ENCODE peak calls at places on chromosomes 13 and 19, in nine cellular contexts. One of them, this sample, is unnamed.

GRCh38 chr19:19461671-19462622 is 53.4 kb downstream of the TSSK6 start:
- DNase-seq in stimulated activated CD4-positive, alpha-beta T cell treated with anti-CD3 and anti-CD28 coated beads, Interleukin-4, amount 100 ng/mL, for 1 hour: peak
- DNase-seq in hippocampal formation: no peak
- DNase-seq in fibroblast of mammary gland: peak
- DNase-seq in COR-L47: peak
- DNase-seq in Calu3: peak
- DNase-seq in hypothalamus: peak
- DNase-seq in kidney epithelial cell: no peak
- DNase-seq in SJSA1: no peak
- DNase-seq in this sample: no peak

GRCh38 chr19:17777840-17778620 is 16.9 kb upstream of the B3GNT3 start:
- DNase-seq in stimulated activated CD4-positive, alpha-beta T cell treated with anti-CD3 and anti-CD28 coated beads, Interleukin-4, amount 100 ng/mL, for 1 hour: peak
- DNase-seq in hippocampal formation: peak
- DNase-seq in fibroblast of mammary gland: peak
- DNase-seq in COR-L47: no peak
- DNase-seq in Calu3: no peak
- DNase-seq in hypothalamus: no peak
- DNase-seq in kidney epithelial cell: no peak
- DNase-seq in SJSA1: peak
- DNase-seq in this sample: no peak

GRCh38 chr19:28294395-28294794 is 918.6 kb downstream of the UQCRFS1 start:
- DNase-seq in stimulated activated CD4-positive, alpha-beta T cell treated with anti-CD3 and anti-CD28 coated beads, Interleukin-4, amount 100 ng/mL, for 1 hour: no peak
- DNase-seq in hippocampal formation: no peak
- DNase-seq in fibroblast of mammary gland: peak
- DNase-seq in COR-L47: no peak
- DNase-seq in Calu3: no peak
- DNase-seq in hypothalamus: no peak
- DNase-seq in kidney epithelial cell: no peak
- DNase-seq in SJSA1: no peak
- DNase-seq in this sample: no peak

GRCh38 chr19:35269425-35270117 is 809 bp downstream of the USF2 start:
- DNase-seq in stimulated activated CD4-positive, alpha-beta T cell treated with anti-CD3 and anti-CD28 coated beads, Interleukin-4, amount 100 ng/mL, for 1 hour: peak
- DNase-seq in hippocampal formation: peak
- DNase-seq in fibroblast of mammary gland: peak
- DNase-seq in COR-L47: peak
- DNase-seq in Calu3: peak
- DNase-seq in hypothalamus: peak
- DNase-seq in kidney epithelial cell: peak
- DNase-seq in SJSA1: peak
- DNase-seq in this sample: no peak

GRCh38 chr13:111901301-111901905 is 165.5 kb upstream of the SOX1 start:
- DNase-seq in stimulated activated CD4-positive, alpha-beta T cell treated with anti-CD3 and anti-CD28 coated beads, Interleukin-4, amount 100 ng/mL, for 1 hour: no peak
- DNase-seq in hippocampal formation: no peak
- DNase-seq in fibroblast of mammary gland: no peak
- DNase-seq in COR-L47: no peak
- DNase-seq in Calu3: no peak
- DNase-seq in hypothalamus: no peak
- DNase-seq in kidney epithelial cell: no peak
- DNase-seq in SJSA1: peak
- DNase-seq in this sample: no peak

GRCh38 chr19:21587117-21587461 is 81.7 kb downstream of the ZNF429 start:
- DNase-seq in stimulated activated CD4-positive, alpha-beta T cell treated with anti-CD3 and anti-CD28 coated beads, Interleukin-4, amount 100 ng/mL, for 1 hour: no peak
- DNase-seq in hippocampal formation: no peak
- DNase-seq in fibroblast of mammary gland: no peak
- DNase-seq in COR-L47: no peak
- DNase-seq in Calu3: no peak
- DNase-seq in hypothalamus: no peak
- DNase-seq in kidney epithelial cell: no peak
- DNase-seq in SJSA1: no peak
- DNase-seq in this sample: no peak

GRCh38 chr19:55257461-55258411 is 1.1 kb downstream of the PPP6R1 start:
- DNase-seq in stimulated activated CD4-positive, alpha-beta T cell treated with anti-CD3 and anti-CD28 coated beads, Interleukin-4, amount 100 ng/mL, for 1 hour: peak
- DNase-seq in hippocampal formation: no peak
- DNase-seq in fibroblast of mammary gland: peak
- DNase-seq in COR-L47: no peak
- DNase-seq in Calu3: no peak
- DNase-seq in hypothalamus: no peak
- DNase-seq in kidney epithelial cell: no peak
- DNase-seq in SJSA1: peak
- DNase-seq in this sample: no peak

GRCh38 chr13:75693227-75693626 is 57.1 kb downstream of the LMO7 start:
- DNase-seq in stimulated activated CD4-positive, alpha-beta T cell treated with anti-CD3 and anti-CD28 coated beads, Interleukin-4, amount 100 ng/mL, for 1 hour: no peak
- DNase-seq in hippocampal formation: no peak
- DNase-seq in fibroblast of mammary gland: no peak
- DNase-seq in COR-L47: no peak
- DNase-seq in Calu3: no peak
- DNase-seq in hypothalamus: no peak
- DNase-seq in kidney epithelial cell: no peak
- DNase-seq in SJSA1: no peak
- DNase-seq in this sample: no peak

GRCh38 chr13:112965103-112965502 is 3.9 kb upstream of the MCF2L start:
- DNase-seq in stimulated activated CD4-positive, alpha-beta T cell treated with anti-CD3 and anti-CD28 coated beads, Interleukin-4, amount 100 ng/mL, for 1 hour: no peak
- DNase-seq in hippocampal formation: no peak
- DNase-seq in fibroblast of mammary gland: no peak
- DNase-seq in COR-L47: no peak
- DNase-seq in Calu3: no peak
- DNase-seq in hypothalamus: no peak
- DNase-seq in kidney epithelial cell: no peak
- DNase-seq in SJSA1: no peak
- DNase-seq in this sample: no peak

GRCh38 chr13:40562975-40563349 is 103.5 kb downstream of the FOXO1 start:
- DNase-seq in stimulated activated CD4-positive, alpha-beta T cell treated with anti-CD3 and anti-CD28 coated beads, Interleukin-4, amount 100 ng/mL, for 1 hour: no peak
- DNase-seq in hippocampal formation: no peak
- DNase-seq in fibroblast of mammary gland: no peak
- DNase-seq in COR-L47: no peak
- DNase-seq in Calu3: peak
- DNase-seq in hypothalamus: no peak
- DNase-seq in kidney epithelial cell: no peak
- DNase-seq in SJSA1: no peak
- DNase-seq in this sample: no peak